ENCODE peak calls at places on chromosomes 5 and 9, in five cellular contexts. M, D, H, O and K are unnamed samples. For H3K27me3 and H3K4me1, the result is how much of the 10 kb centered on the place peaks cover.

GRCh38 chr9:3948826-3949578 is 350.9 kb downstream of the GLIS3 start:
- DNase-seq in H (no peak), O (no peak), D (no peak), M (no peak), K (no peak)

GRCh38 chr9:132896906-132897305 is 18.2 kb downstream of the SPACA9 start:
- DNase-seq in D (no peak), O (no peak), M (no peak), H (no peak), K (no peak)

GRCh38 chr9:19149230-19149629 is 21.9 kb upstream of the PLIN2 start:
- DNase-seq in O (no peak), D (no peak), M (no peak), H (no peak), K (no peak)

GRCh38 chr5:172725785-172726184 is 45.2 kb downstream of the DUSP1 start:
- DNase-seq in D (no peak), H (no peak), M (no peak), O (no peak), K (no peak)

GRCh38 chr5:68130253-68130652 is 85.3 kb upstream of the PIK3R1 start:
- DNase-seq in D (no peak), O (no peak), M (no peak), H (no peak), K (no peak)

GRCh38 chr5:94469889-94470288 is 148.5 kb downstream of the KIAA0825 start:
- DNase-seq in D (no peak), O (no peak), H (no peak), M (no peak), K (peak)

GRCh38 chr9:22214497-22215031 is 205.5 kb upstream of the CDKN2B start:
- DNase-seq in H (no peak), D (no peak), O (no peak), M (no peak), K (peak)

GRCh38 chr9:113511856-113512761 is 48.6 kb downstream of the RGS3 start:
- DNase-seq in O (no peak), M (no peak), D (peak), H (peak), K (peak)

GRCh38 chr9:38160613-38161215 is 91.7 kb upstream of the SHB start:
- DNase-seq in D (peak), O (peak), H (peak), M (peak), K (peak)

GRCh38 chr9:134992755-134993124 is 75.0 kb upstream of the FCN1 start:
- DNase-seq in O (no peak), D (no peak), M (no peak), H (no peak), K (no peak)

DNA sequence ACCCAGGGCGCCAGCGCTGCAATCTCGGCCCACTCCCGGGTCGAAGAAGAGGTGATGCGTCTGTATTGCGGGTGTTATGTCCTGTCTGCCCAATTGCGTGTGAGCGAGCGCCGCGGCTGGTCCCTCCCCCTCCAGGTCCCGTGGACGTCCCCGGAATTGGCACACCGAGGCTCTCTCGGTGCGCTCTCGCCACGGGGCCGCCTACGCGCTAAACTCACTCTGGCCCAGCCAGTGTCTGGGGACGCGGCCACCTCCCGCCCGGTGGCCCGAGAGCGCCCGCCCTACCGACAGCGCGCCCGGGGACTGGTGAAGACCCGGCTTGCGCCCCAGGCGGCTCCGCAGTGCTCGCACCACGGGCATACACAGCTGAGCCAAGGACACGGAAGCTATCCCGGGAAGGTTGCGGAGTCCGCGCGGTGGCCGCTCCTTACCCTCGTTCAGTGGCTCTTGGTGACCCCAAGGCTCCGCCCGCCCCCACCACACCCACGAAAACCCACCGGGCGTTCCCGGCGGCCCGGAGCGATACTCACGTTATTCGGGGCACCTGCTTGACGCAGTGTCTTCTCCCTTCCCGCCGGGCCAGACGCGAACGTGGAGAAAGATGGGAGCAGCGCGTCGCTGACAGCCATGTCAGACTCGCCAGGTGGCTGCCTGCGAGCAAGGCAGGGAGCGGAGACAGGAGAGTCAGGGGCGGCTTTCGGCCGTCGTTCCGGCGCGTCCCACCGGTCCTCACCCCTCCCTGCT is 997 bp downstream of the KLF4 start:
- DNase-seq in O (peak), M (peak), D (peak), H (no peak), K (no peak)
- H3K27me3 ChIP-seq in O (half or more), M (under half), D (under half), H (under half), K (under half)

GRCh38 chr9:137199411-137200121 is 975 bp downstream of the TPRN start:
- DNase-seq in O (peak), M (no peak), H (no peak), D (no peak), K (no peak)
- H3K4me1 ChIP-seq in O (under half), M (half or more), H (under half), D (under half), K (under half)

GRCh38 chr5:114316167-114316566 is 45.7 kb upstream of the KCNN2 start:
- DNase-seq in M (no peak), O (peak), H (no peak), D (no peak), K (no peak)

GRCh38 chr5:114324282-114324681 is 37.6 kb upstream of the KCNN2 start:
- DNase-seq in H (no peak), D (no peak), O (no peak), M (no peak), K (peak)

GRCh38 chr5:114319821-114320220 is 42.0 kb upstream of the KCNN2 start:
- DNase-seq in O (no peak), H (no peak), M (no peak), D (no peak), K (no peak)

GRCh38 chr5:114317751-114318150 is 44.1 kb upstream of the KCNN2 start:
- DNase-seq in D (no peak), H (no peak), M (no peak), O (no peak), K (no peak)

GRCh38 chr5:114319236-114319635 is 42.6 kb upstream of the KCNN2 start:
- DNase-seq in H (no peak), M (no peak), D (no peak), O (no peak), K (no peak)
- H3K27ac ChIP-seq in H (no peak), M (peak), D (no peak), O (no peak), K (no peak)

GRCh38 chr9:27474350-27474749 is 49.7 kb upstream of the IFNK start:
- DNase-seq in D (no peak), O (no peak), M (no peak), H (no peak), K (no peak)
- H3K27me3 ChIP-seq in D (under half), O (under half), M (under half), H (under half), K (under half)

DNA sequence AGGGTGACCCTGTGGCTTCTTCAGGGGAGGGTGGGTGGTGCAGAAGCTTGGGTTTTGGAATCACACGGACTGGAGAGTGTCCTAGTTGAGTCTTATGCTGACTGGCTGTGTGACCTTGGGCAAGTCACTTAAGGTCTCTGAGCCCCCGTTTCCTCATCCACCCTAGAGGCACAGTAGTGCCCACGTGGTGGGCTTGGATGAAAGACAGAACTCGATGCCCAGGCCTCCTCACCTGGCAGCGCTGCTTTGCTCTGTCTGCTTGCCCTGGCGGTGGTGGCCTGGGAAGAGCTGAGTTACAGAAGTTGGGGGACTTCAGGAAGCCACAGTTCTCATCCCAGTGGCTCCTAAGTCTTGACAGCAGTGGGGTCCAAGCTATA is 171.5 kb upstream of the IER5L start:
- DNase-seq in M (no peak), D (no peak), H (no peak), O (no peak), K (no peak)
- H3K4me1 ChIP-seq in M (under half), D (under half), H (under half), O (under half), K (under half)

GRCh38 chr5:154472871-154473580 is 5.0 kb downstream of the HAND1 start:
- DNase-seq in O (peak), M (no peak), D (peak), H (no peak), K (no peak)
- H3K27ac ChIP-seq in O (no peak), M (peak), D (no peak), H (no peak), K (no peak)

GRCh38 chr5:155485344-155485743 is 471.8 kb downstream of the KIF4B start:
- DNase-seq in H (no peak), D (no peak), M (no peak), O (no peak), K (no peak)
- H3K27me3 ChIP-seq in H (under half), D (under half), M (under half), O (under half), K (under half)

DNA sequence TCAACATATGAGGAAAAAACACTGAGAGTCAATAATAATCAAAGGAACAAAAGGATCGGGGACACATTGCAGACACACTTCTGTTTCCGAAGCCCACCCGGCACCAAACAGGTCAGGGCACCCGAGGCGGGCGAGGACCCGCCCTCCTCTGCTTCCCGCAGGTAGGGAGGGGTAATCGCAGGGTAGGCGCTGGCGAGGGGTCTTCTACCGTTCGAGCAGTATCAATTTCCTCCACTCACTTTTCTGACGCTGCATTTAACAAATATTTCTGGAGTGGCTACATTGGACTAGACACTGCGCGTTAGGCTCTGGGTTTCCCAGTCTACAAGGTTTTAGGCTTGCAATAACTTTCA is 1.3 kb downstream of the TXN start:
- DNase-seq in M (no peak), H (no peak), O (peak), D (no peak), K (no peak)
- H3K4me1 ChIP-seq in M (under half), H (under half), O (under half), D (under half), K (under half)

DNA sequence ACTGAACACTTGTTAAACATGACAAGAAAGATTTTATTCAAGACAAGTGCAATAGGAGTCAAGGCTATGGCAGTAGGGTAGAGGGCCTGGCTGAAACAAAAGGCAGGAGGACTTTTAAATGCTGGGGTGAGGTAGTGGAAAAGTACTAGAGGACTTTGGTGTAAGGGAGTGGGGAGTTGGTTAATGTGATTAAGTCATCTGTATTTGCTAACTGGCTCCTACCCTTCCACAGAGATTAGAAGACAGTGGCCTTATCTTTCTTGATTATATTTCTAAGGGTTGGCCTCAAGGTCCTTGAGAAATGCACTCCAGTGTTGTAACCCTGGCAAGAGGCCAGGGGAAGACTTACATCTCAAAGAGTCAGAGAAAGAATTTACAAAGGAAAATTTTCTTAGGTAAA is 160.2 kb upstream of the FTMT start:
- DNase-seq in H (no peak), M (no peak), D (no peak), O (peak), K (no peak)
- H3K27ac ChIP-seq in H (no peak), M (no peak), D (no peak), O (no peak), K (no peak)